ENCODE peak calls at places on chromosomes 1 and 21, in five cellular contexts. K is astrocyte of the cerebellum, Q is activated T-cell treated with anti-CD3 and anti-CD28 coated beads for 1 hour, M is cardiac muscle cell, J is adrenal gland. T is an unnamed sample.

GRCh38 chr1:59595774-59596173 is 219.0 kb upstream of the HOOK1 start:
- DNase-seq in K (no peak), Q (no peak), M (no peak), J (no peak), T (no peak)

GRCh38 chr1:48930011-48930410 is 153.3 kb upstream of the BEND5 start:
- DNase-seq in K (no peak), Q (no peak), M (no peak), J (no peak), T (no peak)

GRCh38 chr1:31372961-31373896 is at the start of gene FABP3:
- DNase-seq in K (no peak), Q (no peak), M (peak), J (peak), T (no peak)

GRCh38 chr1:25047506-25048240 is 117.6 kb upstream of the RUNX3 start:
- DNase-seq in K (no peak), Q (no peak), M (no peak), J (no peak), T (no peak)

GRCh38 chr1:92961131-92961895 is at the start of gene DIPK1A:
- DNase-seq in K (peak), Q (peak), M (peak), J (peak), T (peak)

GRCh38 chr1:236451796-236452373 is 57.8 kb downstream of the EDARADD start:
- DNase-seq in K (no peak), Q (peak), M (peak), J (no peak), T (no peak)

GRCh38 chr1:228152097-228152917 is 2.6 kb downstream of the GJC2 start:
- DNase-seq in K (no peak), Q (no peak), M (no peak), J (no peak), T (no peak)

GRCh38 chr1:234170622-234171021 is 202.6 kb upstream of the COA6 start:
- DNase-seq in K (no peak), Q (no peak), M (no peak), J (no peak), T (no peak)

GRCh38 chr21:31397515-31397926 is 53.5 kb upstream of the TIAM1 start:
- DNase-seq in K (no peak), Q (no peak), M (no peak), J (peak), T (no peak)

T was measured in naive thymus-derived CD8-positive, alpha-beta T cell.